ENCODE peak calls at places on chromosomes 6 and 20, in nine cellular contexts. I is activated CD4-positive, CD25-positive, alpha-beta regulatory T cell treated with anti-CD3 and anti-CD28 coated beads, Interleukin-2, amount 50 U/mL, for 72 hours; O is NCI-H524; G is mammary epithelial cell; Z is NB4; C is AG09309; J is endothelial cell; S is activated naive CD4-positive, alpha-beta T cell treated with anti-CD3 and anti-CD28 coated beads, Interleukin-2, amount 10 ng/mL, durations not matched to agents 7 days and 5 days; P is Ammon's horn. E is an unnamed sample.

GRCh38 chr6:35426074-35426473 is 26.1 kb upstream of the FANCE start:
- DNase-seq in I (no peak), O (no peak), G (no peak), Z (peak), C (no peak), J (no peak), S (no peak), P (peak), E (no peak)

GRCh38 chr6:68873236-68873635 is 238.2 kb downstream of the ADGRB3 start:
- DNase-seq in I (no peak), O (peak), G (no peak), Z (no peak), C (no peak), J (no peak), S (no peak), P (no peak), E (no peak)

GRCh38 chr20:59010321-59010994 is 3.4 kb upstream of the CTSZ start:
- DNase-seq in I (no peak), O (no peak), G (peak), Z (no peak), C (no peak), J (peak), S (no peak), P (no peak), E (no peak)

GRCh38 chr6:82589509-82590206 is 226.0 kb downstream of the TPBG start:
- DNase-seq in I (no peak), O (peak), G (peak), Z (peak), C (peak), J (peak), S (no peak), P (no peak), E (peak)

GRCh38 chr6:146876271-146877151 is 277.7 kb downstream of the ADGB start:
- DNase-seq in I (no peak), O (no peak), G (no peak), Z (peak), C (no peak), J (no peak), S (no peak), P (no peak), E (no peak)

GRCh38 chr6:27743787-27744186 is 168.4 kb downstream of the OR2B2 start:
- DNase-seq in I (no peak), O (no peak), G (no peak), Z (no peak), C (no peak), J (no peak), S (no peak), P (no peak), E (peak)

GRCh38 chr6:131063764-131064272 is 773 bp upstream of the EPB41L2 start:
- DNase-seq in I (no peak), O (no peak), G (no peak), Z (no peak), C (no peak), J (no peak), S (no peak), P (no peak), E (no peak)

GRCh38 chr6:82144852-82145332 is 102.7 kb downstream of the IBTK start:
- DNase-seq in I (no peak), O (no peak), G (peak), Z (peak), C (peak), J (no peak), S (no peak), P (peak), E (no peak)

GRCh38 chr6:81086931-81087330 is 665.5 kb downstream of the TENT5A start:
- DNase-seq in I (no peak), O (no peak), G (no peak), Z (no peak), C (no peak), J (no peak), S (no peak), P (no peak), E (no peak)

GRCh38 chr20:33664762-33665144 is 2.0 kb upstream of the ACTL10 start:
- DNase-seq in I (no peak), O (no peak), G (no peak), Z (peak), C (no peak), J (no peak), S (no peak), P (no peak), E (no peak)

GRCh38 chr6:155066371-155066770 is 71.3 kb downstream of the TIAM2 start:
- DNase-seq in I (no peak), O (no peak), G (no peak), Z (no peak), C (no peak), J (no peak), S (no peak), P (no peak), E (no peak)